ENCODE peak calls at places on chromosomes 2 and 18, in seven cellular contexts. K, X, A, F, Y, O and D are unnamed samples.

GRCh38 chr2:120262761-120263428 is 10.2 kb downstream of the RALB start:
- DNase-seq in K (no peak), X (peak), A (no peak), F (no peak), Y (no peak), O (no peak), D (no peak)

GRCh38 chr2:167052825-167053224 is 164.5 kb downstream of the XIRP2 start:
- DNase-seq in K (no peak), X (peak), A (no peak), F (no peak), Y (no peak), O (no peak), D (no peak)

GRCh38 chr2:68660658-68661057 is 17.3 kb downstream of the PROKR1 start:
- DNase-seq in K (no peak), X (no peak), A (no peak), F (no peak), Y (no peak), O (no peak), D (no peak)

GRCh38 chr2:128594953-128595677 is 276.4 kb upstream of the HS6ST1 start:
- DNase-seq in K (peak), X (no peak), A (no peak), F (no peak), Y (no peak), O (no peak), D (no peak)

GRCh38 chr18:38028941-38029340 is 463.3 kb upstream of the CELF4 start:
- DNase-seq in K (no peak), X (no peak), A (no peak), F (no peak), Y (no peak), O (no peak), D (no peak)

GRCh38 chr2:220966636-220967035 is 605.5 kb downstream of the EPHA4 start:
- DNase-seq in K (no peak), X (peak), A (no peak), F (no peak), Y (no peak), O (no peak), D (no peak)

GRCh38 chr2:221202431-221202830 is 369.7 kb downstream of the EPHA4 start:
- DNase-seq in K (no peak), X (no peak), A (no peak), F (no peak), Y (no peak), O (no peak), D (no peak)

GRCh38 chr2:101440127-101440738 is 34.7 kb downstream of the RFX8 start:
- DNase-seq in K (no peak), X (peak), A (no peak), F (no peak), Y (no peak), O (no peak), D (no peak)

GRCh38 chr2:12119841-12120240 is 373.4 kb downstream of the LPIN1 start:
- DNase-seq in K (no peak), X (peak), A (no peak), F (no peak), Y (no peak), O (no peak), D (no peak)

GRCh38 chr2:198615972-198616371 is 811.6 kb downstream of the PLCL1 start:
- DNase-seq in K (no peak), X (peak), A (no peak), F (no peak), Y (no peak), O (no peak), D (no peak)

GRCh38 chr2:9236867-9237266 is 30.3 kb downstream of the ASAP2 start:
- DNase-seq in K (no peak), X (no peak), A (no peak), F (no peak), Y (no peak), O (no peak), D (no peak)

GRCh38 chr2:101831351-101831865 is 133.9 kb downstream of the MAP4K4 start:
- DNase-seq in K (no peak), X (peak), A (peak), F (peak), Y (peak), O (peak), D (no peak)

GRCh38 chr2:124810132-124810531 is 785.0 kb downstream of the CNTNAP5 start:
- DNase-seq in K (peak), X (no peak), A (no peak), F (no peak), Y (peak), O (no peak), D (no peak)

GRCh38 chr2:19685713-19686112 is 216.1 kb downstream of the TTC32 start:
- DNase-seq in K (no peak), X (no peak), A (no peak), F (no peak), Y (no peak), O (no peak), D (no peak)

GRCh38 chr2:140454717-140455116 is 1674.5 kb upstream of the NXPH2 start:
- DNase-seq in K (no peak), X (peak), A (no peak), F (no peak), Y (no peak), O (no peak), D (no peak)

GRCh38 chr2:85716346-85716880 is 22.3 kb downstream of the GNLY start:
- DNase-seq in K (no peak), X (no peak), A (no peak), F (no peak), Y (no peak), O (peak), D (no peak)

GRCh38 chr18:74748809-74749208 is 151.1 kb downstream of the ZNF407 start:
- DNase-seq in K (no peak), X (no peak), A (no peak), F (no peak), Y (no peak), O (no peak), D (no peak)

GRCh38 chr2:64627860-64628841 is 25.6 kb downstream of the SERTAD2 start:
- DNase-seq in K (no peak), X (no peak), A (no peak), F (no peak), Y (no peak), O (no peak), D (no peak)

GRCh38 chr18:44130365-44130942 is 550.2 kb upstream of the SETBP1 start:
- DNase-seq in K (peak), X (peak), A (peak), F (no peak), Y (peak), O (no peak), D (no peak)

GRCh38 chr18:8844721-8845148 is 139.4 kb downstream of the MTCL1 start:
- DNase-seq in K (peak), X (peak), A (no peak), F (no peak), Y (no peak), O (no peak), D (no peak)

GRCh38 chr2:64327510-64328414 is 126.2 kb upstream of the LGALSL start:
- DNase-seq in K (no peak), X (peak), A (peak), F (peak), Y (no peak), O (peak), D (no peak)

GRCh38 chr2:113273031-113273551 is 5.6 kb downstream of the PAX8 start:
- DNase-seq in K (no peak), X (peak), A (no peak), F (no peak), Y (peak), O (no peak), D (no peak)

GRCh38 chr2:178195390-178196166 is 1.3 kb downstream of the OSBPL6 start:
- DNase-seq in K (peak), X (no peak), A (no peak), F (no peak), Y (no peak), O (no peak), D (no peak)

GRCh38 chr2:158357122-158357521 is 99.4 kb downstream of the CCDC148 start:
- DNase-seq in K (no peak), X (no peak), A (no peak), F (no peak), Y (no peak), O (no peak), D (no peak)